ENCODE peak calls at places on chromosomes 12 and 14, in nine cellular contexts. E, F, G, S, Q, D, W, H and L are unnamed samples.

GRCh38 chr14:67622675-67623074 is 3.0 kb downstream of the ARG2 start:
- DNase-seq in E (peak), F (no peak), G (peak), S (peak), Q (no peak), D (peak), W (peak), H (no peak), L (peak)

GRCh38 chr14:61841145-61841544 is 78.9 kb downstream of the SNAPC1 start:
- DNase-seq in E (peak), F (no peak), G (peak), S (no peak), Q (peak), D (no peak), W (no peak), H (no peak), L (no peak)

GRCh38 chr12:124835652-124836410 is 27.8 kb downstream of the SCARB1 start:
- DNase-seq in E (no peak), F (no peak), G (no peak), S (no peak), Q (no peak), D (no peak), W (no peak), H (no peak), L (no peak)

GRCh38 chr12:131084341-131085011 is 130.8 kb downstream of the ADGRD1 start:
- DNase-seq in E (no peak), F (no peak), G (no peak), S (no peak), Q (no peak), D (no peak), W (no peak), H (no peak), L (no peak)

GRCh38 chr12:110941391-110941790 is 21.0 kb upstream of the MYL2 start:
- DNase-seq in E (no peak), F (no peak), G (no peak), S (no peak), Q (no peak), D (no peak), W (no peak), H (no peak), L (no peak)

GRCh38 chr12:123444396-123445026 is 8.0 kb upstream of the RILPL2 start:
- DNase-seq in E (peak), F (no peak), G (peak), S (peak), Q (no peak), D (no peak), W (no peak), H (no peak), L (no peak)

GRCh38 chr14:76774471-76775158 is 13.3 kb downstream of the VASH1 start:
- DNase-seq in E (no peak), F (peak), G (no peak), S (no peak), Q (no peak), D (no peak), W (no peak), H (no peak), L (no peak)

GRCh38 chr14:103576371-103577024 is 13.7 kb downstream of the COA8 start:
- DNase-seq in E (peak), F (peak), G (peak), S (peak), Q (peak), D (no peak), W (peak), H (no peak), L (peak)

GRCh38 chr12:46390881-46391280 is 18.3 kb upstream of the SLC38A2 start:
- DNase-seq in E (no peak), F (peak), G (no peak), S (no peak), Q (no peak), D (no peak), W (peak), H (no peak), L (no peak)

GRCh38 chr12:63843613-63844390 is 698 bp upstream of the SRGAP1 start:
- DNase-seq in E (peak), F (peak), G (peak), S (peak), Q (peak), D (peak), W (peak), H (peak), L (peak)

GRCh38 chr12:19648173-19648572 is 208.9 kb downstream of the AEBP2 start:
- DNase-seq in E (no peak), F (no peak), G (peak), S (peak), Q (no peak), D (no peak), W (no peak), H (no peak), L (no peak)

GRCh38 chr12:13609874-13610273 is 371.5 kb downstream of the GRIN2B start:
- DNase-seq in E (no peak), F (no peak), G (no peak), S (no peak), Q (no peak), D (no peak), W (no peak), H (no peak), L (no peak)

GRCh38 chr12:89280833-89281533 is 71.3 kb downstream of the DUSP6 start:
- DNase-seq in E (peak), F (no peak), G (peak), S (peak), Q (no peak), D (no peak), W (peak), H (no peak), L (peak)

GRCh38 chr14:22524784-22525161 is 64.3 kb downstream of the DAD1 start:
- DNase-seq in E (no peak), F (no peak), G (peak), S (no peak), Q (no peak), D (no peak), W (no peak), H (no peak), L (no peak)

GRCh38 chr12:50581226-50582184 is 76.7 kb downstream of the DIP2B start:
- DNase-seq in E (peak), F (no peak), G (peak), S (peak), Q (no peak), D (no peak), W (peak), H (no peak), L (no peak)

GRCh38 chr14:81331229-81332026 is 68.7 kb downstream of the STON2 start:
- DNase-seq in E (no peak), F (no peak), G (no peak), S (no peak), Q (no peak), D (no peak), W (peak), H (no peak), L (no peak)

GRCh38 chr12:112406519-112407488 is 2.6 kb downstream of the RPL6 start:
- DNase-seq in E (no peak), F (no peak), G (no peak), S (no peak), Q (no peak), D (no peak), W (no peak), H (no peak), L (no peak)

GRCh38 chr12:54337280-54337842 is 12.4 kb downstream of the COPZ1 start:
- DNase-seq in E (no peak), F (no peak), G (no peak), S (no peak), Q (no peak), D (no peak), W (peak), H (no peak), L (no peak)

GRCh38 chr14:101254805-101255764 is 306.2 kb upstream of the DIO3 start:
- DNase-seq in E (peak), F (no peak), G (peak), S (no peak), Q (peak), D (no peak), W (no peak), H (no peak), L (no peak)

DNA sequence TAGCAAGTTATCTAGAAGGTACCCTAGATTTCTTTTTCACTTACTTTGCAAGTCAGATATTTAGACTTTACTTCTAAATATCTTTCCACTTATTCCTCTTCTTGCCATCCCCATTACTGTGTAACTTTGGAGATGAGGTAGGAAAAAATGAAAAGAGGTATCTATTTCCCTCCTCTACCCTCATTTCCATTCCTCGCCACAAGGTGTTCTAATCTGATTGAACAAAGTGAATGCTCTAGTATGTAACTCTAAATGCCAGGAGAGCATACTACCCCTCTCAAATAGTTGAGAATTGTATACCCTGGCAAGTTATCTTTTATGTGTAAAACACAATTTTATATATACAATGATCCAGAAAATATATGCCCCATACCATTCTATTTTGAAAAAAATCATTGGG is 1.7 kb upstream of the LDHB start:
- DNase-seq in E (no peak), F (no peak), G (no peak), S (no peak), Q (no peak), D (peak), W (no peak), H (no peak), L (no peak)
- TF ChIP-seq CTCF in E (no peak), F (no peak), G (peak), S (no peak), Q (peak), D (peak), W (peak), H (no peak), L (peak)

GRCh38 chr12:102821149-102821548 is 95.9 kb downstream of the PAH start:
- DNase-seq in E (no peak), F (no peak), G (no peak), S (no peak), Q (no peak), D (no peak), W (no peak), H (no peak), L (no peak)

GRCh38 chr12:102811125-102811737 is 105.8 kb downstream of the PAH start:
- DNase-seq in E (peak), F (no peak), G (peak), S (peak), Q (peak), D (peak), W (peak), H (peak), L (peak)

GRCh38 chr12:102814691-102815367 is 102.2 kb downstream of the PAH start:
- DNase-seq in E (no peak), F (no peak), G (no peak), S (no peak), Q (no peak), D (no peak), W (no peak), H (no peak), L (no peak)

DNA sequence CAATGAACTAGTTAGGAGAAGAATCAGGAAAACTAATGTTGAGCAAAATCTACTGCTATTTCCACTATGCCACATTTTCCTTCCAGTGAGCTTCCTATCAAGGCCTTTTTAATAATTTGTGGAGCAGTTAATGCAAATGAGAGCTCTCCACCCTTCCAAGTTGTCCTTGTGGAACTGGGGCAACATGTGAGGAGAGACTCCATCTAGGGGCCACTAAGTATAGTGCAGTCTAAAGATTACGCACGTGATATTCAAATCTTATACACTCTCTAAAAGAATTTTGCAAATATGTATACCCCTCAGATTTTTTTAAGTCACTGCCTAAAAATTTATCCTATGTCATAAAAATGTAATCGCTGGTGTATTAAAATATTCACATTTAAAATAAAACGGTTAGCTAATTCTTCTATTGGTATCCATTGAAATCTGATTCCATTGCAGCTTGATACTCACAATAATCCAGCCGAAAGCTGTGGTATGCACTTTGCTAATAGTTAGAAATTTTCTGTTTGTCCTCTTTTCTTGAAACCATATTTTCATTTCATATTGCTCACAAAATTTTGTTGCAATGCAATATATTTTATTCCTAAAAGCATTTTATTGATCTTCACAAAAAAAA is 100.1 kb downstream of the PAH start:
- DNase-seq in E (peak), F (no peak), G (peak), S (peak), Q (peak), D (peak), W (peak), H (peak), L (peak)
- TF ChIP-seq CTCF in E (peak), F (peak), G (peak), S (peak), Q (peak), D (peak), W (peak), H (peak), L (peak)

GRCh38 chr14:92590941-92591340 is 77.4 kb downstream of the RIN3 start:
- DNase-seq in E (no peak), F (no peak), G (no peak), S (peak), Q (no peak), D (no peak), W (no peak), H (no peak), L (no peak)
- TF ChIP-seq CTCF in E (no peak), F (no peak), G (no peak), S (no peak), Q (no peak), D (no peak), W (no peak), H (no peak), L (no peak)

DNA sequence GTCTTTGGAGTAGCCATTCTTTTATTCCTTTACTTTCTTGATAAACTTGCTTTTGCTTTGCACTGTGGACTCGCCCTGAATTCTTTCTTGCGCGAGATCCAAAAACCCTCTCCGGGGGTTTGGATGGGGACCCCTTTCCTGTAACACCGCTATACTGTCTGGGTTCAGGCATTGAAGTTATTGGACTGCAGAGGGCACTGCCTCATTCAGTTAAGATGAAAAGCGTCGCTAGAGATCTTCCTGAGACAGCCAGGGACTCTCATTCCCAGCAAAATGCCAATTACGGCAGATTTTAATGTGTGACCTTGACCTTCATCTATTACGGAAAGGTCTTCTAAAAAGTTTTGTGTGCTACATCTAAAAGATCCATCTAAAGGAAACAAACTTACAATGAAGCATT is 17.3 kb upstream of the RIMKLB start:
- DNase-seq in E (no peak), F (no peak), G (no peak), S (no peak), Q (peak), D (no peak), W (no peak), H (no peak), L (no peak)
- TF ChIP-seq CTCF in E (no peak), F (no peak), G (no peak), S (peak), Q (peak), D (peak), W (peak), H (no peak), L (no peak)

GRCh38 chr12:256225-256624 is 6.4 kb downstream of the SLC6A13 start:
- DNase-seq in E (no peak), F (no peak), G (no peak), S (no peak), Q (no peak), D (no peak), W (no peak), H (no peak), L (no peak)

GRCh38 chr12:252634-253033 is 10.0 kb downstream of the SLC6A13 start:
- DNase-seq in E (no peak), F (no peak), G (no peak), S (no peak), Q (no peak), D (no peak), W (no peak), H (no peak), L (no peak)

GRCh38 chr12:254039-254438 is 8.6 kb downstream of the SLC6A13 start:
- DNase-seq in E (no peak), F (no peak), G (no peak), S (no peak), Q (no peak), D (no peak), W (peak), H (no peak), L (peak)

GRCh38 chr12:254912-255311 is 7.7 kb downstream of the SLC6A13 start:
- DNase-seq in E (no peak), F (no peak), G (no peak), S (no peak), Q (no peak), D (no peak), W (no peak), H (no peak), L (no peak)

GRCh38 chr12:253116-253831 is 9.4 kb downstream of the SLC6A13 start:
- DNase-seq in E (no peak), F (no peak), G (no peak), S (no peak), Q (no peak), D (no peak), W (no peak), H (no peak), L (no peak)
- TF ChIP-seq CTCF in E (no peak), F (no peak), G (no peak), S (no peak), Q (no peak), D (no peak), W (no peak), H (no peak), L (no peak)

DNA sequence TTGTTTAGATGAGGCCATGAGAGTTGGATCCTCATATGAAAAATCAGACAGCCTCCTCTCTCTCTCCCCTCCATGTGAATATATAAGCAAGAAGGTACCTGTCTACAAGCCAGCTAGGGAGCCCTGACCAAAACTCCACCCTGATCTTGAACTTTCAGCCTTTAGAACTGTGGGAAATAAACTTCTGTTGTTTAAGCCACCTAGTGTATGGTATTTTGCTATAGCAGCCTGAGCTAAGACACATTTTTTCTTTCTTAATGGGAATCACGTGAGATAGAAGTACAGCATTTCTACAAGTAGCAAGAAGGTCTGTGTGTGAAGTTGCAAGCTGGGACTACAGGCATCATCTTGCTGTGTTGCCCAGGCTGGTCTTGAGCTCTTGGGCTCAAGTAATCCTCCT is 16.3 kb upstream of the ABHD12B start:
- DNase-seq in E (peak), F (no peak), G (no peak), S (peak), Q (no peak), D (no peak), W (no peak), H (no peak), L (no peak)
- TF ChIP-seq CTCF in E (peak), F (no peak), G (peak), S (peak), Q (peak), D (no peak), W (no peak), H (no peak), L (no peak)

GRCh38 chr12:93677195-93678064 is at the start of gene CRADD:
- DNase-seq in E (peak), F (peak), G (peak), S (peak), Q (peak), D (peak), W (peak), H (peak), L (peak)
- TF ChIP-seq CTCF in E (no peak), F (no peak), G (no peak), S (no peak), Q (no peak), D (no peak), W (no peak), H (no peak), L (no peak)

GRCh38 chr12:101637936-101638335 is 43.2 kb downstream of the MYBPC1 start:
- DNase-seq in E (no peak), F (no peak), G (no peak), S (no peak), Q (no peak), D (no peak), W (no peak), H (no peak), L (no peak)

DNA sequence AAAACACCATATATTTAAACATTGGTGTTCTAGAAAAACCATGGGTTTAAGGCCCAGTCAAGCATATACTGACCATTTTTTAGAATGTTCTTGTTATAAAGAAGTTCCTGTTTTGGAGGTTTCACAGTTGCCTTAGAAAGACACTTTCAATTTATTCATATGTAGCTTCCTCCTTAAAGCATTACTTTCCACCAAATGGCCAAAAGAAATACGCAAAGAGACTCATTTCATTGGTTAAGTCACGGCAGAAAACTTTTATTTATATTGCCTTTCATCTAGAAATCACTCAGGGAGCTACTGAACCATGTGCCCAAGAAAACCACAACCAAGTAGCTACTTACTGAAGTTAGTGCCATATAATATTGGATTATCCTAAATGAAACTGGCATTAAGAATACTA is 40.0 kb downstream of the MYBPC1 start:
- DNase-seq in E (no peak), F (no peak), G (no peak), S (no peak), Q (no peak), D (peak), W (no peak), H (no peak), L (no peak)
- TF ChIP-seq CTCF in E (no peak), F (no peak), G (no peak), S (no peak), Q (no peak), D (no peak), W (no peak), H (no peak), L (no peak)

GRCh38 chr14:75176142-75176820 is at the start of gene TMED10:
- DNase-seq in E (peak), F (peak), G (peak), S (peak), Q (peak), D (peak), W (peak), H (no peak), L (peak)
- TF ChIP-seq CTCF in E (no peak), F (no peak), G (no peak), S (no peak), Q (no peak), D (no peak), W (peak), H (no peak), L (no peak)